ENCODE peak calls at places on chromosomes 5 and 9, in seven cellular contexts. M, J, D, Q, V, T and G are unnamed samples. For H3K27me3, the result is how much of the 10 kb centered on the place peaks cover.

GRCh38 chr5:102375256-102375655 is 79.2 kb upstream of the SLCO4C1 start:
- DNase-seq in V (no peak), J (no peak), D (no peak), Q (no peak), M (no peak), T (no peak), G (peak)

GRCh38 chr9:95115104-95115503 is 202.4 kb downstream of the FANCC start:
- DNase-seq in Q (no peak), T (no peak), M (no peak), J (no peak), D (no peak), V (no peak), G (no peak)

GRCh38 chr9:124353811-124354274 is 61.4 kb downstream of the PSMB7 start:
- DNase-seq in T (no peak), D (peak), J (no peak), Q (no peak), M (no peak), V (no peak), G (peak)

GRCh38 chr9:131624636-131625241 is 79.4 kb downstream of the PRRT1B start:
- DNase-seq in J (no peak), Q (no peak), T (no peak), V (no peak), D (no peak), M (no peak), G (peak)

GRCh38 chr9:34256104-34256503 is 73.0 kb downstream of the KIF24 start:
- DNase-seq in M (no peak), T (no peak), J (no peak), V (no peak), D (no peak), Q (peak), G (peak)

GRCh38 chr9:72509635-72510034 is 11.8 kb upstream of the TMC1 start:
- DNase-seq in V (no peak), D (no peak), M (no peak), J (no peak), Q (peak), T (no peak), G (peak)

GRCh38 chr5:132104561-132104960 is 31.0 kb downstream of the CSF2 start:
- DNase-seq in J (no peak), D (no peak), M (no peak), V (no peak), T (no peak), Q (peak), G (peak)

GRCh38 chr5:152188219-152188618 is 216.9 kb downstream of the NMUR2 start:
- DNase-seq in Q (peak), T (no peak), J (no peak), V (no peak), M (no peak), D (no peak), G (no peak)

GRCh38 chr9:131094622-131095021 is 1.7 kb upstream of the AIF1L start:
- DNase-seq in T (no peak), Q (peak), D (no peak), J (no peak), V (no peak), M (no peak), G (peak)

GRCh38 chr5:177510567-177511053 is 984 bp upstream of the DOK3 start:
- DNase-seq in J (no peak), M (no peak), Q (no peak), D (no peak), V (no peak), T (no peak), G (no peak)

GRCh38 chr5:773517-774264 is 10.8 kb downstream of the ZDHHC11B start:
- DNase-seq in J (no peak), V (no peak), Q (no peak), T (peak), M (no peak), D (peak), G (no peak)

GRCh38 chr5:79792518-79792917 is 102.9 kb downstream of the CMYA5 start:
- DNase-seq in V (no peak), J (no peak), M (no peak), D (no peak), T (no peak), Q (no peak), G (no peak)

DNA sequence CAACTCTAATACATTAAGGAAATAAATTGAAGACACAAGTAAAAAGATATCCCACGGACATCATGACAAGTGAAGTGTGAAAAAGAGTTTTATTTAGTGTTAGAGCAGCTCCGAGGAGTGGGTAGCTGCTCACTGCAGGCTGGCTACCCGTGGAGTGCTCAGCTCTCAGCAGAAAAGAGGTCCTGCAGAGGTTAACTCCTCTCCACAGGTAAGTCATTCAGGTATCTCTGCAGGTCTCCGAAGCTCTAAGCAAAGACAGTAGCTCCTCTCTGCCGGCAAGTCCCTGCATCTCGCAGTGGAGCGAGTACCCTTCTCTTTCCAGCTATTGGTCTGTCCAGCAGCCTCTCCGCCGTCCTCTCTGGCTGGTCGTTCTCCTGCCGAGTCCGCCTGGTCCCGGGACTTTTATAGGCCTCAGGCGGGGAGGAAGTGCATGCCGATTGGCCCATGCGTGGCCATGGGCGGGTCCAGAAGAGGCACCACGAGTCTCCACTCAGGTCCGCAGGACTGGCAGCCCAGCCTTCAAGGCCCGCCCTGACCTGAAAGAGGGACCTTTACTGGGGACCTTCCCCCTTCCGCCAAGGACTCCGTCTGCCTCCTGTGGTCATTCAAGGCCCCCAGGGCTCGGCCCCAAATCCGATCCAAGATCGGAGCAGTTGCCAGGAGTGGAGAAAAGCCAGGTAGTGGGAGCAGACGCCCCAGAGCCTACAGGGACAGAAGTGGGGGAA is 29.9 kb downstream of the BTNL9 start:
- DNase-seq in T (no peak), J (no peak), M (no peak), V (no peak), Q (no peak), D (no peak), G (peak)
- H3K27me3 ChIP-seq in T (under half), J (under half), M (under half), V (half or more), Q (under half), D (under half), G (under half)

DNA sequence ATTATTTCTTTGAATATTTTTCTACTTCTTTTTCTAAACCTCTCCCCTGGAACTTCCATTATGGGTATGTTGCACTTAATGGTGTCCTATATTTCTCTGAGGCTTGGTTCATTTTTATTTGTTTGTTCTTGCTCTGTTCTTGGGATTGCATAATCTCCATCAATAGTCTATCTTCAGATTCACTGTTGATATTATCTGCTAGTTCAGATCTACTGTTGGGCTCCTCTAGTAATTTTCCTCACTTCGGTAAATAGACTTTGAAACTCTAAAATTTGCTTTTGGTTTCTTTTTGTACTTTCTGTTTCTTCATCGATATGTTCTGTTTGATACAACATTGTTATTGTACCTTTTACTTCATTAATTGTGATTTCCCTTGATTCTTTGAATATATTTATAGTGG is 76.3 kb downstream of the MTREX start:
- DNase-seq in D (no peak), Q (no peak), T (no peak), J (no peak), V (no peak), M (no peak), G (no peak)
- H3K27me3 ChIP-seq in D (under half), Q (under half), T (under half), J (under half), V (under half), M (under half), G (under half)

GRCh38 chr9:135711881-135712280 is 9.9 kb downstream of the KCNT1 start:
- DNase-seq in Q (no peak), J (no peak), M (no peak), T (no peak), V (no peak), D (no peak), G (no peak)
- H3K27me3 ChIP-seq in Q (under half), J (under half), M (under half), T (under half), V (half or more), D (under half), G (under half)

DNA sequence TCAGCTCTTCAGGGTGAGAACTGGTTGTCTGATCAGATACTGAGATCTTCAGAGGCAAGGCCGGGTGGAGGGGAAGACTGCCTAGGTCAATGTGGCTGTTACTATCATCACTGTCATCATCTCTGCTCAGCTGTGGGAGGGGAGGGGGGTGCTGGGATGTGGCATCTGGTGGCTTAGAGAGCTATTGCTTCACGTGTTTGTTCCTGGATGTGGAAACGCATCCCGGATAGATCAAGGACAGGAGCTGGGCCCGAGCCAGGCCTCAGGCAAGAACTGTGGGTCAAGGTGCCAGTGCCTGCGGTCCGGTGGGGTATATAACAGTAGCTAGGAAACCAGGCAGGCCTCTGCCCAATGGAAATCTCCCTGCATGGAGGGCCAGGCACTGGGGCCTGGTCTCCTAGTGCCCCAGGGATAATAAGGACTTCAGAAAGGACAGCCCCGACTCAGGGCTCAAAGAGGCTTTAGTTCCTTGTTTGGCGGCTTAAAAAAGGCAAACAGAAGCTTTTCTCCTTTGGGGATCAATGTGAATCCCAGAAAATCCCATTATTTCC is 30.3 kb upstream of the TIFAB start:
- DNase-seq in T (no peak), M (no peak), D (peak), V (no peak), J (peak), Q (no peak), G (no peak)
- H3K27me3 ChIP-seq in T (under half), M (under half), D (under half), V (half or more), J (under half), Q (under half), G (under half)

GRCh38 chr5:169223595-169223953 is 77.4 kb downstream of the SLIT3 start:
- DNase-seq in J (no peak), T (no peak), M (no peak), V (no peak), D (no peak), Q (no peak), G (peak)

GRCh38 chr5:169219961-169220360 is 81.0 kb downstream of the SLIT3 start:
- DNase-seq in D (no peak), V (no peak), T (no peak), Q (no peak), M (no peak), J (no peak), G (no peak)

GRCh38 chr5:169222934-169223594 is 77.9 kb downstream of the SLIT3 start:
- DNase-seq in D (no peak), M (no peak), J (no peak), Q (no peak), T (no peak), V (no peak), G (no peak)

GRCh38 chr5:169219351-169219750 is 81.6 kb downstream of the SLIT3 start:
- DNase-seq in Q (no peak), T (no peak), J (no peak), M (no peak), V (no peak), D (no peak), G (no peak)

GRCh38 chr5:169221519-169221918 is 79.4 kb downstream of the SLIT3 start:
- DNase-seq in M (no peak), D (no peak), T (no peak), Q (no peak), V (no peak), J (no peak), G (no peak)
- H3K27me3 ChIP-seq in M (under half), D (under half), T (under half), Q (under half), V (under half), J (under half), G (under half)

GRCh38 chr9:90065851-90066250 is 461.0 kb downstream of the GADD45G start:
- DNase-seq in J (no peak), M (no peak), V (no peak), D (no peak), Q (no peak), T (no peak), G (no peak)
- H3K27me3 ChIP-seq in J (under half), M (under half), V (under half), D (under half), Q (under half), T (under half), G (under half)

GRCh38 chr9:132995906-132996305 is 17.4 kb downstream of the GFI1B start:
- DNase-seq in J (no peak), M (no peak), V (no peak), T (no peak), Q (no peak), D (no peak), G (no peak)
- H3K27me3 ChIP-seq in J (under half), M (under half), V (half or more), T (under half), Q (under half), D (under half), G (under half)

DNA sequence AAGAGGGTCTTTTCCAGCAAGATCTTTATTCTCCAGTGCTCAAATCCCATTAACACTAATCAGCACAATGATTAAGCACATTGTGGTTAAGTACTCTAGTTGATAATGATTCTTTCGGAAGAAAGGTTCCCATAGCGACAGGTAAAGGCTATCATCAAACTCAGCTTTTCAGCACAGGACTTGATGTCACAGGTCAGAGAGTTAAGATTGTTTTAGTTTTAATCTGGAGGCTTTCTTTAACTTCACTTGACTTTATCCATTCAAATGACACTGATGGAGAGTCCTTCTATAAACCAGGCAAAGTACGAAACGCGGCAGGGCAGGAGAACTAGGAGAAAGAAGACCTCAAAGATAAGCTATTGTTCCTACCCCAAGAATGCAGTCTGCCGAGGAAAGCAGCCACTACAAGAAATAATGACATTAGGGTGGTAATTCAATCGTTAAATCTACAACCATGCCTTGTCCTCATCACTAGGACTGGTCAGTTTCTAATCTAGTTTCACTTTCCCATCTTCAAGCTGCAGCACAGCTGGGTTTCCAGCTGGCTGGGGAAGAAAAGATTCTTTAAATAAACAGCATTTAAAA is 4.6 kb downstream of the NRG2 start:
- DNase-seq in T (no peak), M (no peak), D (no peak), V (no peak), J (no peak), Q (no peak), G (peak)
- H3K27me3 ChIP-seq in T (under half), M (under half), D (under half), V (under half), J (under half), Q (under half), G (under half)

GRCh38 chr5:126589536-126590297 is 5.3 kb downstream of the ALDH7A1 start:
- DNase-seq in T (no peak), Q (no peak), M (no peak), J (no peak), D (no peak), V (peak), G (no peak)

GRCh38 chr5:126594676-126595485 is at the start of gene ALDH7A1:
- DNase-seq in D (peak), Q (peak), J (peak), M (no peak), V (peak), T (peak), G (peak)

GRCh38 chr5:126594077-126594476 is 942 bp downstream of the ALDH7A1 start:
- DNase-seq in V (no peak), J (no peak), T (no peak), M (no peak), Q (peak), D (no peak), G (peak)

GRCh38 chr5:126587551-126588390 is 7.2 kb downstream of the ALDH7A1 start:
- DNase-seq in J (no peak), T (no peak), M (no peak), D (no peak), V (no peak), Q (no peak), G (no peak)

GRCh38 chr5:126591549-126591948 is 3.5 kb downstream of the ALDH7A1 start:
- DNase-seq in D (no peak), M (no peak), Q (no peak), V (no peak), J (no peak), T (no peak), G (no peak)
- H3K27me3 ChIP-seq in D (under half), M (under half), Q (under half), V (under half), J (under half), T (under half), G (under half)